ENCODE peak calls at places on chromosomes 6 and 20, in six cellular contexts. W, J, O, L, E and S are unnamed samples.

GRCh38 chr6:149488815-149489214 is 4.0 kb upstream of the ZC3H12D start:
- DNase-seq in W (no peak), J (no peak), O (no peak), L (no peak), E (no peak), S (no peak)

GRCh38 chr6:151948007-151948745 is 140.7 kb downstream of the ESR1 start:
- DNase-seq in W (no peak), J (no peak), O (peak; percentile 26), L (no peak), E (no peak), S (no peak)

GRCh38 chr6:18334251-18334650 is 52.9 kb upstream of the RNF144B start:
- DNase-seq in W (no peak), J (no peak), O (no peak), L (no peak), E (no peak), S (no peak)

GRCh38 chr20:48603819-48604405 is 223.9 kb downstream of the PREX1 start:
- DNase-seq in W (no peak), J (no peak), O (no peak), L (peak; percentile 61), E (no peak), S (no peak)

GRCh38 chr6:125375841-125376240 is 74.1 kb upstream of the HDDC2 start:
- DNase-seq in W (no peak), J (no peak), O (no peak), L (no peak), E (no peak), S (no peak)

GRCh38 chr20:8043687-8044278 is 24.2 kb upstream of the TMX4 start:
- DNase-seq in W (no peak), J (no peak), O (no peak), L (no peak), E (peak; percentile 68), S (no peak)

GRCh38 chr20:57073402-57073801 is 193.0 kb downstream of the BMP7 start:
- DNase-seq in W (no peak), J (no peak), O (no peak), L (no peak), E (no peak), S (no peak)

GRCh38 chr6:105806486-105806920 is 279.6 kb upstream of the PRDM1 start:
- DNase-seq in W (no peak), J (no peak), O (no peak), L (no peak), E (peak; percentile 64), S (no peak)

GRCh38 chr20:20360464-20360863 is 7.4 kb upstream of the INSM1 start:
- DNase-seq in W (no peak), J (peak; percentile 55), O (no peak), L (no peak), E (peak; percentile 69), S (no peak)

GRCh38 chr6:118580585-118581419 is 32.7 kb downstream of the PLN start:
- DNase-seq in W (no peak), J (peak; percentile 48), O (no peak), L (peak; percentile 86), E (peak; percentile 78), S (peak; percentile 86)

GRCh38 chr6:157177731-157178336 is 145.5 kb downstream of the TMEM242 start:
- DNase-seq in W (no peak), J (no peak), O (no peak), L (no peak), E (no peak), S (no peak)

GRCh38 chr6:106136172-106136571 is 50.0 kb downstream of the PRDM1 start:
- DNase-seq in W (no peak), J (no peak), O (no peak), L (peak; percentile 76), E (no peak), S (no peak)

GRCh38 chr6:24125980-24126379 is at the start of gene NRSN1:
- DNase-seq in W (no peak), J (peak; percentile 32), O (no peak), L (no peak), E (no peak), S (no peak)

GRCh38 chr6:38792356-38792755 is 77.2 kb downstream of the DNAH8 start:
- DNase-seq in W (no peak), J (no peak), O (no peak), L (no peak), E (no peak), S (no peak)

GRCh38 chr6:54916858-54917257 is 70.3 kb downstream of the FAM83B start:
- DNase-seq in W (no peak), J (no peak), O (no peak), L (no peak), E (peak; percentile 75), S (no peak)

GRCh38 chr6:11632231-11632630 is 94.7 kb downstream of the TMEM170B start:
- DNase-seq in W (no peak), J (no peak), O (no peak), L (peak; percentile 76), E (peak; percentile 39), S (no peak)

GRCh38 chr6:149593443-149593842 is 27.3 kb downstream of the GINM1 start:
- DNase-seq in W (no peak), J (no peak), O (no peak), L (no peak), E (no peak), S (no peak)

GRCh38 chr6:12769556-12770255 is 53.1 kb downstream of the PHACTR1 start:
- DNase-seq in W (no peak), J (no peak), O (no peak), L (no peak), E (no peak), S (no peak)

DNA sequence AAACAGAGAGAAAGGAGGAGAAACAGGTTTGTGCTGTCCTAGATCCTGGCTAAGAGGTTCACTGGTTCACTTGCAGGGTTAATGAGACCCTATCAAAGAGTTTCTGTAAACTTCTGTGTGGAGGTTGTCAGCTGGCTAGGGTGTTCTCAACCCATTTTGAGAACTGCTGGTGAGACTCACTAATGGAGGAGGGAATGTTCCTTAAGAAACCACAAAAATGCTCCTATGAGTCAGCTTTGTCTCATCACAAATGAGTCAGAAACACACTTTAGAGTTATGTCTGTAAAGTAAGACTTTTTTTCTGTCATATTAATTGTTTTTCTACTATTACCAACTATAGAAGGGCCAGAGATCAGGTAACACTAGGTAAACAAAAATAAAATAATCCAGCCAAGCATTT is 884.4 kb downstream of the PHF3 start:
- DNase-seq in W (no peak), J (no peak), O (no peak), L (no peak), E (peak; percentile 95), S (no peak)
- H3K4me3 ChIP-seq in W (no peak overlapping the region), J (no peak overlapping the region), O (no peak overlapping the region), L (no peak overlapping the region), E (no peak overlapping the region), S (no peak overlapping the region)

GRCh38 chr20:36542019-36542488 is 735 bp downstream of the MYL9 start:
- DNase-seq in W (no peak), J (peak; percentile 69), O (peak; percentile 76), L (no peak), E (peak; percentile 70), S (no peak)

GRCh38 chr20:36543187-36544133 is 2.1 kb downstream of the MYL9 start:
- DNase-seq in W (no peak), J (peak; percentile 89), O (peak; percentile 93), L (peak; percentile 96), E (peak; percentile 83), S (peak; percentile 60)

GRCh38 chr20:36540551-36541211 is 638 bp upstream of the MYL9 start:
- DNase-seq in W (no peak), J (no peak), O (peak; percentile 59), L (no peak), E (no peak), S (no peak)

GRCh38 chr20:36542516-36543186 is 1.3 kb downstream of the MYL9 start:
- DNase-seq in W (no peak), J (no peak), O (no peak), L (no peak), E (no peak), S (no peak)

DNA sequence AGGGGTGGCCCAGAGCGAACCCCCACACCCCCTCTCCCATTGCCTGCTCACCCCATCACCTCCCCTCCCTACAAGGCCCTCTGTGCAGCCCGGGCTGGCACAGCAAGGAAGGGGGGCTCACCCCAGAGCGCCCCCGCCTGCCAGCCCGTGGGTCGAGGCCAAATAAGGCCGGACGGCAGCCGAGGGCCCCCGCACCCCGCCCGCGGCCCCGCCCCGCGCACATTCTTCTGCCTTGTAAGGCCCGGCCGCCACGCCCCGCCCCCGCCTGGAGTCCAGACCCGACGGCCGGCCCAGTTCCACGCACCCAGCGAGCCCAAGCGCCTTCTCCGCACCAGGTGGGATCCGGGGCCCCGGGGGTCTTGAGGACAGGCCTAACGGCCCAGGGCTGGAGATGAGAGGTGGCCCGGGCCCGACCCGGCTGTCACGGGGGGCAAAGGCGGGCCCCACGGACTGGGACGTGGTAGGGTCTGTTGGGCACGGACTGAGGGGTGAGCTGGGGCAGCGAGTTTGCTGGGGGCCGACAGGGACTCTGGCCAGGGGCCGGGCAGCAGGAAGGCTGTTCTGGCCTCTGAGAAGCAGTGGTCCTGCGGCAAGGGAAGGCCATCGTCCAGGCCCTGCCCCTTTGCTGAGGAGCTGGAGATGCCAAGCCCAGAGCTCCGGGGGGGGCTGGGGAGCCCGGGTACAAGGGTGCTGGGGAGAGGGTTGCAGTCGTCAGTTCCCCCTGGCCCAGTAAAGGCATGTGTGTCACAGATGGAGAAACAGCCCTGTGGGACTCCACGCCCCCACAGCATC is at the start of gene MYL9:
- DNase-seq in W (peak; percentile 87), J (peak; percentile 97), O (peak; percentile 98), L (peak; percentile 96), E (peak; percentile 62), S (peak; percentile 71)
- TF ChIP-seq POLR2A in W (peak; percentile 49), J (peak; percentile 56), O (no peak), L (no peak), E (peak; percentile 54), S (peak; percentile 45)

DNA sequence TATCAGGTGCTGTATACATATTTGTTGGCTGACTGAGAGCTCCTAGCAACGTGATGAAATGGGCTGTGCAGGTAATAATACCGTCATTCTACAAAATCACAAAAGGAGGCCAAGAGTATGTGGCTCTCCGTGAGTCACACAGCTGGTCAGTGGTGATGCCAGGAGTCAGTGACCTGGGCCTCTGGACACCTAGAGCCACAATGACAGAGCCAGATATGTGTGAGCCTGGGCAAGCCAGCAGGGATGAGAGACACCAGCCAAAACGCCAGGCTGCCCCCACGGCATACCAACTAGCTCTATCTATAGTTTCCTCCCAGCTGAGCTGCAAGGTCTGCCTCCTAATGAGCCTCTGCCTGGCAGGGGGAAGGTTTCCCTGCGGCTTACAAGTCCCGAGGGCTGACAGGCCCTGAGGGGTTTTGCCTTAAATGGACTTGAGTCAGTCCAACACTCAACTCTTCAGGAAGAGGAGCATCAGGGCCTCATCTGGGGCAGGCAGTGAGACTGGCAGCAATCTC is 70.0 kb downstream of the CPNE5 start:
- DNase-seq in W (no peak), J (no peak), O (peak; percentile 61), L (no peak), E (peak; percentile 28), S (peak; percentile 52)
- H3K4me3 ChIP-seq in W (no peak overlapping the region), J (no peak overlapping the region), O (no peak overlapping the region), L (no peak overlapping the region), E (no peak overlapping the region), S (no peak overlapping the region)

DNA sequence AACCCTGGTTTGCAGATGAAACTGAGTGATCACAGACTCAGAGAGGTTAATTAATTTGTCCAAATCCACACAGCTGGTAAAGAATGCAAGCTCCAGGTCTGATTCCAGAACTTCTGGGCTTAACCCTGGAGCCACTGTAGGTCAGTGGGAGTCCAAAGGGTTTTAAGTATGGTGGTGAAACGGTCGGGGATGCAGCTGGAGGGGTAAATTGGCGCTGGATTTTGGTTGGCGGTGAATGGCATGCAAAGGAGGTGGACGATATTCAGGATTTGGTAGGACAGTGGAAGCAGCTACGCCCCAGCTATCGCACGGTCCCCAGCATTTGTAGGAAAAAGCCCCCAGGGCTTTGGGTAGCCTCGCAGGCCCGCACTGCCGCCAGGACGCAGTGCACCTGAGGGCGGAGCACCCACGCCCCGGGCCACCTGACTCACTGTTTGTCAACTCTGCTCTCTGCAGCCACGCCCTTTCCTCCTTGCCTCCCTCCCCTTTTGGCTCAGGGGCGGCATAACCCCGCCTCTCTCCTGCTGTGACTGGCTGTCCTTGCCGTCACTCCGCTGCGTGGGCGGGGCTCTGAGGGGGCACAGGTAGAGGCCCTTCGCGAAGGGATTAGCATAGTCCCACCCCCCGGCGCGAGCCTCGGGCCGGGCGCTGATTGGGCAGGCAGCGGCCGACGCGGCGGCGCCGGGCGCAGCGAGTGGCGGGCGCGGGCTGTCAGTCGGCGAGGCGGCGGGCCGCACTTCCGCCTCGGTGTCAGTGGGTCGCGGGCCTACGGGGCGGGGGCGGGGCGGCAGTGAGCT is at the start of gene OSBPL2:
- DNase-seq in W (peak; percentile 100), J (peak; percentile 99), O (peak; percentile 99), L (peak; percentile 100), E (peak; percentile 95), S (peak; percentile 99)
- TF ChIP-seq POLR2A in W (no peak), J (no peak), O (peak; percentile 46), L (no peak), E (peak; percentile 50), S (peak; percentile 80)